ENCODE peak calls at places on chromosomes 12 and 14, in four cellular contexts. Q is HCT116, A is GM23248, X is PC-3. R is an unnamed sample.

GRCh38 chr14:21070610-21071224 is 613 bp downstream of the ARHGEF40 start:
- DNase-seq in Q (no peak), A (peak; percentile 77), X (no peak), R (no peak)

GRCh38 chr14:68249534-68250517 is 430.2 kb downstream of the RAD51B start:
- DNase-seq in Q (peak; percentile 74), A (peak; percentile 81), X (peak; percentile 86), R (no peak)

GRCh38 chr12:54389139-54389508 is 4.6 kb upstream of the ZNF385A start:
- DNase-seq in Q (no peak), A (no peak), X (no peak), R (no peak)

GRCh38 chr12:75724913-75725312 is 213.5 kb upstream of the KRR1 start:
- DNase-seq in Q (peak; percentile 83), A (peak; percentile 71), X (peak; percentile 92), R (no peak)

GRCh38 chr12:57085999-57086950 is 2.6 kb upstream of the NAB2 start:
- DNase-seq in Q (no peak), A (peak; percentile 81), X (peak; percentile 39), R (peak; percentile 72)

GRCh38 chr14:33799705-33800269 is 151.1 kb downstream of the EGLN3 start:
- DNase-seq in Q (no peak), A (peak; percentile 55), X (no peak), R (no peak)

GRCh38 chr12:14849664-14850063 is 6.3 kb upstream of the ART4 start:
- DNase-seq in Q (no peak), A (peak; percentile 62), X (peak; percentile 9), R (no peak)

GRCh38 chr14:74919421-74920165 is 3.5 kb downstream of the RPS6KL1 start:
- DNase-seq in Q (no peak), A (peak; percentile 82), X (peak; percentile 20), R (no peak)

GRCh38 chr12:130988261-130989175 is 34.8 kb downstream of the ADGRD1 start:
- DNase-seq in Q (no peak), A (no peak), X (no peak), R (no peak)

GRCh38 chr14:90721619-90722305 is 94.5 kb downstream of the TTC7B start:
- DNase-seq in Q (peak; percentile 69), A (peak; percentile 17), X (peak; percentile 50), R (no peak)

GRCh38 chr12:1422604-1423315 is 171.6 kb downstream of the FBXL14 start:
- DNase-seq in Q (no peak), A (no peak), X (no peak), R (no peak)

GRCh38 chr12:67042697-67043131 is 226.4 kb upstream of the CAND1 start:
- DNase-seq in Q (no peak), A (peak; percentile 1), X (peak; percentile 69), R (no peak)

GRCh38 chr14:101499080-101499479 is 62.2 kb upstream of the DIO3 start:
- DNase-seq in Q (no peak), A (no peak), X (no peak), R (no peak)

GRCh38 chr12:71201136-71201679 is 43.4 kb upstream of the TSPAN8 start:
- DNase-seq in Q (no peak), A (no peak), X (no peak), R (no peak)

GRCh38 chr12:57727758-57728395 is 10.7 kb downstream of the AGAP2 start:
- DNase-seq in Q (no peak), A (no peak), X (no peak), R (no peak)

GRCh38 chr14:93430319-93430801 is 379 bp upstream of the UNC79 start:
- DNase-seq in Q (no peak), A (peak; percentile 8), X (no peak), R (no peak)

GRCh38 chr12:4037747-4038312 is 164.6 kb upstream of the PARP11 start:
- DNase-seq in Q (no peak), A (peak; percentile 67), X (peak; percentile 58), R (no peak)

GRCh38 chr12:98352218-98352811 is 163.1 kb upstream of the TMPO start:
- DNase-seq in Q (peak; percentile 18), A (peak; percentile 86), X (peak; percentile 76), R (no peak)

GRCh38 chr14:103121846-103122577 is 1.2 kb upstream of the TNFAIP2 start:
- DNase-seq in Q (no peak), A (peak; percentile 63), X (peak; percentile 65), R (no peak)

GRCh38 chr12:25249951-25250738 is 584 bp downstream of the KRAS start:
- DNase-seq in Q (no peak), A (peak; percentile 55), X (no peak), R (peak; percentile 67)

GRCh38 chr12:12456637-12457036 is 99.8 kb downstream of the BORCS5 start:
- DNase-seq in Q (no peak), A (peak; percentile 56), X (no peak), R (no peak)

GRCh38 chr12:93572712-93573551 is 457 bp downstream of the SOCS2 start:
- DNase-seq in Q (no peak), A (peak; percentile 76), X (peak; percentile 46), R (no peak)

DNA sequence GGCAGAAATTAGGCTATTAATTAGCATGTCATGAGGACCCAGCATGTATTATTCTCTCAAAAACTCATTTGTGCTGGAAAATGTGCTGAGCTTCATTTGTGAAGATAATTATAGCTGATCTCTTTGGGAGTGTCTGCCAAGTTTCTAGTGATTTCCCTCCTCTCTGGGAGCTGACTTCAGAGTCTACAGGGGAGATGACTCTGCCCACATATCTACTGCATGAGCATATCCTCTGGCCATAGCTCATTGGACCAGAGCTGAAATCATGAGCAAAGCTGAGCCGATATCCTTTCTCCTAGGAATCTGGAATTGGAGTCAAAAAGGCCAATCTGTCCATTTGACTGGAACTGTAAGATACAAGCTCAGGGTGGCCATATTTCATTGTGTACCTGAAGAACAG is 5.9 kb downstream of the CCDC198 start:
- DNase-seq in Q (no peak), A (peak; percentile 63), X (peak; percentile 28), R (no peak)
- H3K4me3 ChIP-seq in Q (no peak overlapping the region), A (no peak overlapping the region), X (no peak overlapping the region), R (no peak overlapping the region)

GRCh38 chr14:51478241-51478640 is 173.5 kb upstream of the FRMD6 start:
- DNase-seq in Q (no peak), A (peak; percentile 63), X (no peak), R (no peak)
- TF ChIP-seq EZH2phosphoT487 in Q (no peak), A (no peak), X (no peak), R (no peak)

GRCh38 chr12:96908170-96908675 is 1.2 kb downstream of the NEDD1 start:
- DNase-seq in Q (no peak), A (peak; percentile 13), X (peak; percentile 30), R (no peak)
- H3K4me3 ChIP-seq in Q (peak overlapping the region; percentile 53), A (peak overlapping the region; percentile 95), X (peak overlapping the region; percentile 91), R (peak overlapping the region; percentile 95)

GRCh38 chr14:64870160-64870559 is 9.5 kb downstream of the SPTB start:
- DNase-seq in Q (no peak), A (no peak), X (no peak), R (no peak)
- TF ChIP-seq EZH2phosphoT487 in Q (no peak), A (no peak), X (no peak), R (no peak)

R was measured in OCI-LY7.